ENCODE peak calls at places on chromosomes 6 and 20, in six cellular contexts. One of them, this sample, is unnamed.

GRCh38 chr20:56393133-56393472 is 658 bp downstream of the CSTF1 start:
- DNase-seq in cardiac fibroblast: peak
- DNase-seq in heart right ventricle: no peak
- DNase-seq in K562: no peak
- DNase-seq in tibial artery: no peak
- DNase-seq in heart left ventricle: no peak
- DNase-seq in this sample: no peak

GRCh38 chr6:13268914-13269532 is 59.3 kb downstream of the TBC1D7 start:
- DNase-seq in K562: no peak
- DNase-seq in tibial artery: no peak
- DNase-seq in heart right ventricle: no peak
- DNase-seq in heart left ventricle: no peak
- DNase-seq in cardiac fibroblast: peak
- DNase-seq in this sample: peak

GRCh38 chr6:2960935-2961334 is 10.4 kb downstream of the SERPINB6 start:
- DNase-seq in tibial artery: no peak
- DNase-seq in K562: no peak
- DNase-seq in cardiac fibroblast: no peak
- DNase-seq in heart left ventricle: no peak
- DNase-seq in heart right ventricle: no peak
- DNase-seq in this sample: no peak

GRCh38 chr6:134551245-134551960 is 233.5 kb upstream of the SGK1 start:
- DNase-seq in tibial artery: no peak
- DNase-seq in heart left ventricle: no peak
- DNase-seq in cardiac fibroblast: peak
- DNase-seq in heart right ventricle: no peak
- DNase-seq in K562: no peak
- DNase-seq in this sample: peak

GRCh38 chr6:167532410-167533294 is 207.8 kb downstream of the TTLL2 start:
- DNase-seq in cardiac fibroblast: no peak
- DNase-seq in K562: no peak
- DNase-seq in tibial artery: no peak
- DNase-seq in heart left ventricle: no peak
- DNase-seq in heart right ventricle: no peak
- DNase-seq in this sample: no peak

GRCh38 chr20:16412896-16413295 is 160.4 kb downstream of the KIF16B start:
- DNase-seq in tibial artery: no peak
- DNase-seq in K562: no peak
- DNase-seq in heart right ventricle: no peak
- DNase-seq in heart left ventricle: no peak
- DNase-seq in cardiac fibroblast: no peak
- DNase-seq in this sample: no peak

GRCh38 chr6:9481292-9482029 is 933.4 kb downstream of the TFAP2A start:
- DNase-seq in cardiac fibroblast: no peak
- DNase-seq in K562: no peak
- DNase-seq in heart right ventricle: no peak
- DNase-seq in heart left ventricle: no peak
- DNase-seq in tibial artery: no peak
- DNase-seq in this sample: peak

GRCh38 chr6:45997875-45998506 is 17.7 kb downstream of the CLIC5 start:
- DNase-seq in K562: no peak
- DNase-seq in cardiac fibroblast: no peak
- DNase-seq in heart right ventricle: no peak
- DNase-seq in tibial artery: no peak
- DNase-seq in heart left ventricle: no peak
- DNase-seq in this sample: no peak

GRCh38 chr20:14986026-14986655 is 648.7 kb upstream of the FLRT3 start:
- DNase-seq in cardiac fibroblast: no peak
- DNase-seq in heart left ventricle: peak
- DNase-seq in K562: no peak
- DNase-seq in heart right ventricle: no peak
- DNase-seq in tibial artery: no peak
- DNase-seq in this sample: no peak

GRCh38 chr20:58710481-58711265 is 18.1 kb downstream of the NPEPL1 start:
- DNase-seq in cardiac fibroblast: no peak
- DNase-seq in heart left ventricle: peak
- DNase-seq in K562: no peak
- DNase-seq in heart right ventricle: no peak
- DNase-seq in tibial artery: no peak
- DNase-seq in this sample: no peak

GRCh38 chr20:38272398-38272797 is 11.9 kb upstream of the KIAA1755 start:
- DNase-seq in heart right ventricle: no peak
- DNase-seq in cardiac fibroblast: peak
- DNase-seq in heart left ventricle: no peak
- DNase-seq in K562: no peak
- DNase-seq in tibial artery: no peak
- DNase-seq in this sample: peak

GRCh38 chr20:38321959-38322598 is 18.1 kb downstream of the BPI start:
- DNase-seq in heart left ventricle: peak
- DNase-seq in cardiac fibroblast: peak
- DNase-seq in tibial artery: peak
- DNase-seq in K562: peak
- DNase-seq in heart right ventricle: peak
- DNase-seq in this sample: peak

GRCh38 chr20:62355527-62356142 is 11.5 kb downstream of the LAMA5 start:
- DNase-seq in K562: no peak
- DNase-seq in heart left ventricle: peak
- DNase-seq in heart right ventricle: peak
- DNase-seq in cardiac fibroblast: peak
- DNase-seq in tibial artery: peak
- DNase-seq in this sample: peak

GRCh38 chr6:23174781-23175361 is 605.5 kb downstream of the HDGFL1 start:
- DNase-seq in K562: no peak
- DNase-seq in heart right ventricle: no peak
- DNase-seq in heart left ventricle: no peak
- DNase-seq in cardiac fibroblast: peak
- DNase-seq in tibial artery: no peak
- DNase-seq in this sample: peak

DNA sequence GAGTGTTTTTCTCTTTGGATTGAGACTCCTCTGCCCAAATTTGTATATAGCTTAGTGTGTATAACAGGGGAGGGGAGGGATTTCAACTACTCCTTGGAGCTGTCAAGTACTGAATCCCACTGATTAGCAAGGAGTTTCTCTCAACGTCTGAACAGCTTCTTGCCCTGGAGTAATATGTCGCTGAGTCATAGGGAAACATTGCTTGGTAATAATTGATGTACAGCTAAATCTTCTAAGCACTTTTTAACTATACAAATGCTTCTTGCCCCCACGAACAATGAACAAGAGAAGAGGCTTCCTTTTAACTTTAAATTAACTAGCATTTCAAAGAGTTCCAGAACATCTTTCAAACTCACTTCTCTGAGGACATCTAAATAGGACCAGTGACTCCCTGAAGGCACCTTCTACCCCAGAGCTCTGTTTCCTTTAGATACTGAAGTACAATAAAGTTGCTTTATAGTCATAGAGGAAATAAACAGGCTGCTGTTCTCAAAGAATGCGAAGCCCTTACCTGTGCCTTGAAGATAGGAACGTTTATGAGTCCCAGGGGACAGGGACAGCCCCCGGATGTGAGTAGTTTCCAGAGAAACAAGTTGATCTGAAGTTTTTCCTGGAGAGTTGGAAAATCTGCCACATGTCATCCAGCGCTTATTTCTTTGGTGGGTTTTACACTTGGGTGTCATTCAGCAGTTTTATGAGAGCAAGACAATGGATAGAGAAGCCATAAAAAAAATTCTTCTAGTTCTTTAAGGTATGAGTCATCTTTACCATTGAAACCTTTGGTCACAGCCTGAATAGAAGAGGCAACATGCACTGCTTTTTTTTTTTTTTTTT is 462.5 kb upstream of the BTBD3 start:
- DNase-seq in cardiac fibroblast: peak
- DNase-seq in K562: no peak
- DNase-seq in tibial artery: no peak
- DNase-seq in heart right ventricle: no peak
- DNase-seq in heart left ventricle: no peak
- DNase-seq in this sample: peak
- H3K4me3 ChIP-seq in cardiac fibroblast: no peak
- H3K4me3 ChIP-seq in K562: no peak
- H3K4me3 ChIP-seq in tibial artery: no peak
- H3K4me3 ChIP-seq in heart right ventricle: no peak
- H3K4me3 ChIP-seq in heart left ventricle: no peak
- H3K4me3 ChIP-seq in this sample: no peak

GRCh38 chr20:31260326-31260932 is 3.0 kb downstream of the DEFB115 start:
- DNase-seq in cardiac fibroblast: peak
- DNase-seq in K562: peak
- DNase-seq in heart right ventricle: no peak
- DNase-seq in tibial artery: no peak
- DNase-seq in heart left ventricle: no peak
- DNase-seq in this sample: no peak
- TF ChIP-seq CTCF in cardiac fibroblast: peak
- TF ChIP-seq CTCF in K562: peak
- TF ChIP-seq CTCF in heart right ventricle: peak
- TF ChIP-seq CTCF in tibial artery: no peak
- TF ChIP-seq CTCF in heart left ventricle: no peak
- TF ChIP-seq CTCF in this sample: no peak

GRCh38 chr20:20480126-20480525 is 112.2 kb downstream of the INSM1 start:
- DNase-seq in heart left ventricle: no peak
- DNase-seq in tibial artery: no peak
- DNase-seq in heart right ventricle: no peak
- DNase-seq in K562: no peak
- DNase-seq in cardiac fibroblast: peak
- DNase-seq in this sample: no peak

GRCh38 chr20:20477444-20478041 is 109.6 kb downstream of the INSM1 start:
- DNase-seq in tibial artery: no peak
- DNase-seq in K562: no peak
- DNase-seq in cardiac fibroblast: no peak
- DNase-seq in heart left ventricle: no peak
- DNase-seq in heart right ventricle: no peak
- DNase-seq in this sample: no peak

GRCh38 chr20:20480689-20481088 is 112.8 kb downstream of the INSM1 start:
- DNase-seq in heart right ventricle: no peak
- DNase-seq in tibial artery: no peak
- DNase-seq in cardiac fibroblast: peak
- DNase-seq in heart left ventricle: no peak
- DNase-seq in K562: no peak
- DNase-seq in this sample: peak

GRCh38 chr20:20483328-20483727 is 115.4 kb downstream of the INSM1 start:
- DNase-seq in K562: no peak
- DNase-seq in cardiac fibroblast: no peak
- DNase-seq in heart right ventricle: no peak
- DNase-seq in tibial artery: no peak
- DNase-seq in heart left ventricle: no peak
- DNase-seq in this sample: no peak

GRCh38 chr20:20482453-20482852 is 114.5 kb downstream of the INSM1 start:
- DNase-seq in heart right ventricle: no peak
- DNase-seq in K562: no peak
- DNase-seq in cardiac fibroblast: no peak
- DNase-seq in tibial artery: no peak
- DNase-seq in heart left ventricle: no peak
- DNase-seq in this sample: no peak
- H3K4me3 ChIP-seq in heart right ventricle: no peak
- H3K4me3 ChIP-seq in K562: no peak
- H3K4me3 ChIP-seq in cardiac fibroblast: no peak
- H3K4me3 ChIP-seq in tibial artery: no peak
- H3K4me3 ChIP-seq in heart left ventricle: no peak
- H3K4me3 ChIP-seq in this sample: no peak

GRCh38 chr6:41404221-41404866 is 68.9 kb downstream of the NCR2 start:
- DNase-seq in cardiac fibroblast: no peak
- DNase-seq in heart right ventricle: no peak
- DNase-seq in K562: no peak
- DNase-seq in heart left ventricle: no peak
- DNase-seq in tibial artery: no peak
- DNase-seq in this sample: no peak

GRCh38 chr6:41396335-41396734 is 60.9 kb downstream of the NCR2 start:
- DNase-seq in tibial artery: no peak
- DNase-seq in cardiac fibroblast: no peak
- DNase-seq in K562: no peak
- DNase-seq in heart left ventricle: no peak
- DNase-seq in heart right ventricle: no peak
- DNase-seq in this sample: no peak

DNA sequence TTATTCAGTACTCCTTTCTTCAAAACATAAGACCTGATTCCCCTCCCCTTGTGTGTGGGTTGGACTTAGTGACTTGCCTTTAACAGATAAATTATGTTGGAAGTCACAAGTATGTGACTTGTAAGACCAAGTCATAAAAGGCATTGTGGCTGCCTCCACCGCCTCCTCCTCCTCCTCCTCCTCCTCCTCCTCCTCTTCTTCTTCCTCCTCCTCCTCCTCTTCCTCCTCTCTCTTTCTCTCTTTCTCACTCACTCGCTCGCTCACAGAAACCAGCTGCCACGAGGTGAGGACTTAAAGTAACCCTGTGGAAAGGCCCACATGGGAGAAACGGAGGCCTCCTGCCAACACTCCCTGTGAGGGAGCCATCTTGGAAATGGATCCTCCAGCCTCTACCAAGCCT is 64.0 kb downstream of the NCR2 start:
- DNase-seq in cardiac fibroblast: no peak
- DNase-seq in tibial artery: no peak
- DNase-seq in heart left ventricle: no peak
- DNase-seq in K562: no peak
- DNase-seq in heart right ventricle: no peak
- DNase-seq in this sample: no peak
- TF ChIP-seq CTCF in cardiac fibroblast: no peak
- TF ChIP-seq CTCF in tibial artery: no peak
- TF ChIP-seq CTCF in heart left ventricle: no peak
- TF ChIP-seq CTCF in K562: no peak
- TF ChIP-seq CTCF in heart right ventricle: no peak
- TF ChIP-seq CTCF in this sample: no peak

GRCh38 chr6:1841131-1841530 is 231.4 kb downstream of the FOXC1 start:
- DNase-seq in K562: no peak
- DNase-seq in heart left ventricle: no peak
- DNase-seq in heart right ventricle: no peak
- DNase-seq in tibial artery: no peak
- DNase-seq in cardiac fibroblast: no peak
- DNase-seq in this sample: no peak
- H3K4me3 ChIP-seq in K562: no peak
- H3K4me3 ChIP-seq in heart left ventricle: no peak
- H3K4me3 ChIP-seq in heart right ventricle: no peak
- H3K4me3 ChIP-seq in tibial artery: peak
- H3K4me3 ChIP-seq in cardiac fibroblast: no peak
- H3K4me3 ChIP-seq in this sample: no peak

This sample was measured in foreskin fibroblast.